ENCODE peak calls at places on chromosomes 13 and 19, in six cellular contexts. C, Q, E, F, X and S are unnamed samples.

GRCh38 chr13:109419896-109420295 is 366.5 kb downstream of the IRS2 start:
- DNase-seq in C (no peak), Q (no peak), E (no peak), F (no peak), X (no peak), S (no peak)

GRCh38 chr13:110689711-110690110 is 16.2 kb downstream of the CARS2 start:
- DNase-seq in C (no peak), Q (no peak), E (no peak), F (no peak), X (no peak), S (no peak)

GRCh38 chr13:93558637-93559036 is 332.0 kb downstream of the GPC6 start:
- DNase-seq in C (no peak), Q (no peak), E (no peak), F (no peak), X (no peak), S (no peak)

GRCh38 chr13:102609696-102610095 is 12.9 kb downstream of the TPP2 start:
- DNase-seq in C (peak; percentile 38), Q (no peak), E (no peak), F (no peak), X (no peak), S (no peak)

GRCh38 chr13:40230833-40231266 is 435.6 kb downstream of the FOXO1 start:
- DNase-seq in C (no peak), Q (no peak), E (no peak), F (no peak), X (no peak), S (no peak)

GRCh38 chr19:51124216-51124615 is 490 bp upstream of the SIGLEC9 start:
- DNase-seq in C (no peak), Q (no peak), E (no peak), F (no peak), X (no peak), S (no peak)

GRCh38 chr13:46759861-46760260 is 37.1 kb downstream of the ESD start:
- DNase-seq in C (no peak), Q (no peak), E (no peak), F (no peak), X (peak; percentile 60), S (no peak)

GRCh38 chr19:45361608-45362007 is 8.8 kb downstream of the ERCC2 start:
- DNase-seq in C (no peak), Q (no peak), E (peak; percentile 62), F (no peak), X (no peak), S (no peak)

GRCh38 chr13:99144306-99144705 is 56.3 kb upstream of the UBAC2 start:
- DNase-seq in C (no peak), Q (no peak), E (no peak), F (no peak), X (no peak), S (no peak)

GRCh38 chr13:20713014-20713376 is 9.5 kb downstream of the IL17D start:
- DNase-seq in C (no peak), Q (no peak), E (no peak), F (no peak), X (no peak), S (peak; percentile 67)
- H3K9me3 ChIP-seq in C (no peaks in the 10 kb centered on the region), Q (no peaks in the 10 kb centered on the region), E (no peaks in the 10 kb centered on the region), F (no peaks in the 10 kb centered on the region), X (no peaks in the 10 kb centered on the region), S (no peaks in the 10 kb centered on the region)

DNA sequence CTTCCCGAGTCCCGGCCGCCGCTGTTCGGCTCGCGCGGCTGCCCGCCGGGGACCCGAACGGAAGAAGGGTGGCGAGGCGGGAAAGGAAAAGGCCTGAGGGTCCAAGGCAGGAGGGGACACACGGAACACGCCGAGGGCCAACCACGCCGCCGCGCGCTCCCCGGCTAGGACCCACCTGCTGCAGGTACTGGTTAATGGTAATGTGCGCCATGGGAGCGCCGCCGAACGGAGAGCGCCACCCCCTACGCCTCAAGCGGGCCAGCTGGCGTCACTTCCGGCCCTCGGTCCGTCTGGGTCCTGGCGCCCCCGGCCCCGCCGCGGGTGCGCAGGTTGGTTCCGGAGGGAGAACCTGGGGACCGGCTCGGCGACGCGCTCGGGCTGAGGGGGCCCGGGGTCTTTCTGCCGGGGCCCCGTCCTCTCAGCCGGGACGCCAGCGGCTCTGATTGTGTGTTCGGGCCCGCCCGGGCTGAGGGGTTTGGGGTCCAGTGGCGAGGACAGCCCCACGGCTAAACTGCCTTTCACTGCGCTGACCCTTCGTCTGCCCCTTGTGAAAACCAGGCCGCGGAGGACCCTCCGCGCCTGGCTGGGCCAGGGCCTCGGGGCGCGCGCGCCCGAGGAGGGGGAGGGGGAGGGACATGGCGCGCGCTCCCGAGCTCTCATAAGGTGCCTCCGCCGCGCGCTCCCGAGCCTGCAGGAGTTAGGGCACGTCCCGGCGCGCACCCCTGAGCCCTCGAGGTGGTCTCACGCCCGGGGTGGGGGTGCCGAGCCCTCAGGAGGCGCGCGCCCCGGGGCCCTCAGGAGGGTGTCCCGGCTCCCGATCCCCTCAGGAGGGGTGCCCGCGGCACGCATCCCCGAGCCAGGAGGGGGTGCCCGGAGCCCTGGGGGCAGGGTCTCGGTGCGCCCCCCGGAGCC is at the start of gene PCID2:
- DNase-seq in C (peak; percentile 92), Q (peak; percentile 89), E (peak; percentile 96), F (peak; percentile 89), X (peak; percentile 91), S (peak; percentile 88)
- H3K4me1 ChIP-seq in C (peaks cover 69% of the 10 kb centered on the region), Q (peaks cover 62% of the 10 kb centered on the region), E (peaks cover 19% of the 10 kb centered on the region), F (peaks cover 94% of the 10 kb centered on the region), X (no peaks in the 10 kb centered on the region), S (no peaks in the 10 kb centered on the region)

DNA sequence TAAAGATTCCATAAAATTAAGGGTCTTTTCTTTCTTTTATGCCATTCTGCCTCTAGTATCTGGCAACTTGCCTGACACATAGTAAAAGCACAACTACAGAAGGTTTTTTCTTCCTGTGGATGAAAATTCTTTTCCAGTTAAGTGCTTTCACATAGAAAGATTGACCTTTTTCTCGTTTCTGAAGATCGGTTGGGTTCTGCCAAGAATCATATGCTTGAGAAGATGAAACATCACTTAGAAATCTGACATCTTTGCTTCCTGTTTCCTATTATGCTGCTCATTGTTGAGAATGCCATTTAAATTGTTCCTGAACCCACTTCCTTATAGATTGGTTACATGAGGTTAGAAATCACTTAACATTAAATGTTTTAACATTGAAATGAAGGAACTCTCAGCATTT is 26.3 kb upstream of the SCEL start:
- DNase-seq in C (no peak), Q (no peak), E (no peak), F (no peak), X (no peak), S (no peak)
- H3K9me3 ChIP-seq in C (no peaks in the 10 kb centered on the region), Q (no peaks in the 10 kb centered on the region), E (no peaks in the 10 kb centered on the region), F (no peaks in the 10 kb centered on the region), X (no peaks in the 10 kb centered on the region), S (no peaks in the 10 kb centered on the region)

GRCh38 chr13:23380534-23380933 is 53.0 kb downstream of the SACS start:
- DNase-seq in C (no peak), Q (no peak), E (no peak), F (no peak), X (no peak), S (no peak)
- H3K4me1 ChIP-seq in C (peaks cover 21% of the 10 kb centered on the region), Q (peaks cover 44% of the 10 kb centered on the region), E (no peaks in the 10 kb centered on the region), F (peaks cover 32% of the 10 kb centered on the region), X (no peaks in the 10 kb centered on the region), S (peaks cover 33% of the 10 kb centered on the region)

GRCh38 chr19:44228318-44228717 is 16.0 kb downstream of the ZNF227 start:
- DNase-seq in C (no peak), Q (no peak), E (no peak), F (no peak), X (no peak), S (no peak)

GRCh38 chr19:44236384-44236783 is 23.3 kb upstream of the ZNF233 start:
- DNase-seq in C (no peak), Q (no peak), E (no peak), F (no peak), X (no peak), S (no peak)

DNA sequence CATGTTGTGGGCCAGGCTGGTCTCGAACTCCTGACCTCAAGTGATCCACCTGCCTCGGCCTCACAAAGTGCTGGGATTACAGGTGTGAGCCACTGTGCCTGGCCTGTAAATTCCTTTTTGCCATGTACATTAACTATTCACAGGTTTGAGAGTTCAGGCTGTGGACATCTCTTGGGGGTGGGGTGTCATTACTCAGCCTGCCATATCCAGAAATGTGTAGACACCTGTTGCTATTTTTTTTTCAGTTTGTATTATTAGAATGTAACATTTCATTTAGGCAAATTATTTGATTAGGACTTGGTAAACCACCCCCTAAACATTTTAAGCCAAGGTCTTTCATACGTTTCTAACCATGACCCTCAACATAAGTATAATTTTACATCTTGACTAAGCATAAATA is 20.5 kb downstream of the ZNF227 start:
- DNase-seq in C (no peak), Q (no peak), E (no peak), F (no peak), X (no peak), S (no peak)
- H3K9me3 ChIP-seq in C (peaks cover 49% of the 10 kb centered on the region), Q (peaks cover 54% of the 10 kb centered on the region), E (peaks cover 40% of the 10 kb centered on the region), F (peaks cover 100% of the 10 kb centered on the region), X (peaks cover 4% of the 10 kb centered on the region), S (peaks cover 87% of the 10 kb centered on the region)

GRCh38 chr19:41705393-41706174 is 2.8 kb upstream of the CEACAM5 start:
- DNase-seq in C (peak; percentile 10), Q (no peak), E (no peak), F (peak; percentile 18), X (peak; percentile 21), S (peak; percentile 52)

GRCh38 chr19:41707502-41707812 is 969 bp upstream of the CEACAM5 start:
- DNase-seq in C (no peak), Q (no peak), E (no peak), F (no peak), X (no peak), S (no peak)

GRCh38 chr19:41708481-41708880 is at the start of gene CEACAM5:
- DNase-seq in C (no peak), Q (no peak), E (no peak), F (no peak), X (peak; percentile 50), S (no peak)

GRCh38 chr19:41707871-41708371 is 505 bp upstream of the CEACAM5 start:
- DNase-seq in C (no peak), Q (no peak), E (no peak), F (no peak), X (no peak), S (no peak)

DNA sequence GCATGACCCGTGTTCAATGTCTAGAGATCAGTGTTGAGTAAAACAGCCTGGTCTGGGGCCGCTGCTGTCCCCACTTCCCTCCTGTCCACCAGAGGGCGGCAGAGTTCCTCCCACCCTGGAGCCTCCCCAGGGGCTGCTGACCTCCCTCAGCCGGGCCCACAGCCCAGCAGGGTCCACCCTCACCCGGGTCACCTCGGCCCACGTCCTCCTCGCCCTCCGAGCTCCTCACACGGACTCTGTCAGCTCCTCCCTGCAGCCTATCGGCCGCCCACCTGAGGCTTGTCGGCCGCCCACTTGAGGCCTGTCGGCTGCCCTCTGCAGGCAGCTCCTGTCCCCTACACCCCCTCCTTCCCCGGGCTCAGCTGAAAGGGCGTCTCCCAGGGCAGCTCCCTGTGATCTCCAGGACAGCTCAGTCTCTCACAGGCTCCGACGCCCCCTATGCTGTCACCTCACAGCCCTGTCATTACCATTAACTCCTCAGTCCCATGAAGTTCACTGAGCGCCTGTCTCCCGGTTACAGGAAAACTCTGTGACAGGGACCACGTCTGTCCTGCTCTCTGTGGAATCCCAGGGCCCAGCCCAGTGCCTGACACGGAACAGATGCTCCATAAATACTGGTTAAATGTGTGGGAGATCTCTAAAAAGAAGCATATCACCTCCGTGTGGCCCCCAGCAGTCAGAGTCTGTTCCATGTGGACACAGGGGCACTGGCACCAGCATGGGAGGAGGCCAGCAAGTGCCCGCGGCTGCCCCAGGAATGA is 1.5 kb upstream of the CEACAM5 start:
- DNase-seq in C (peak; percentile 73), Q (peak; percentile 22), E (no peak), F (peak; percentile 23), X (peak; percentile 81), S (peak; percentile 59)
- H3K4me1 ChIP-seq in C (no peaks in the 10 kb centered on the region), Q (no peaks in the 10 kb centered on the region), E (no peaks in the 10 kb centered on the region), F (no peaks in the 10 kb centered on the region), X (no peaks in the 10 kb centered on the region), S (no peaks in the 10 kb centered on the region)